ENCODE peak calls at places on chromosome 20, in four cellular contexts. One of them, this sample, is unnamed. For H3K36me3 and H3K9me3, the result is how much of the 10 kb centered on the place peaks cover.

GRCh38 chr20:34516874-34517542 is 786 bp downstream of the DYNLRB1 start:
- DNase-seq in transverse colon: peak
- DNase-seq in prostate gland: no peak
- DNase-seq in left lung: no peak
- DNase-seq in this sample: peak

GRCh38 chr20:44199877-44200276 is 10.7 kb downstream of the OSER1 start:
- DNase-seq in prostate gland: no peak
- DNase-seq in transverse colon: no peak
- DNase-seq in left lung: no peak
- DNase-seq in this sample: no peak

GRCh38 chr20:44582321-44583025 is at the start of gene PKIG:
- DNase-seq in transverse colon: no peak
- DNase-seq in prostate gland: no peak
- DNase-seq in left lung: no peak
- DNase-seq in this sample: peak

GRCh38 chr20:44734938-44735337 is 10.7 kb upstream of the KCNK15 start:
- DNase-seq in left lung: no peak
- DNase-seq in transverse colon: no peak
- DNase-seq in prostate gland: no peak
- DNase-seq in this sample: peak

GRCh38 chr20:26208296-26209091 is 511.8 kb upstream of the ZNF337 start:
- DNase-seq in left lung: peak
- DNase-seq in transverse colon: no peak
- DNase-seq in prostate gland: no peak
- DNase-seq in this sample: peak

GRCh38 chr20:19257865-19258264 is 45.4 kb downstream of the SLC24A3 start:
- DNase-seq in left lung: no peak
- DNase-seq in prostate gland: no peak
- DNase-seq in transverse colon: no peak
- DNase-seq in this sample: no peak

GRCh38 chr20:48456361-48457184 is 371.2 kb downstream of the PREX1 start:
- DNase-seq in transverse colon: no peak
- DNase-seq in left lung: no peak
- DNase-seq in prostate gland: no peak
- DNase-seq in this sample: no peak

GRCh38 chr20:20780127-20780822 is 67.8 kb upstream of the RALGAPA2 start:
- DNase-seq in left lung: peak
- DNase-seq in transverse colon: peak
- DNase-seq in prostate gland: peak
- DNase-seq in this sample: peak

GRCh38 chr20:46307139-46307998 is 929 bp downstream of the CDH22 start:
- DNase-seq in transverse colon: peak
- DNase-seq in left lung: peak
- DNase-seq in prostate gland: peak
- DNase-seq in this sample: peak

GRCh38 chr20:14178952-14179351 is 158.5 kb downstream of the FLRT3 start:
- DNase-seq in left lung: no peak
- DNase-seq in transverse colon: no peak
- DNase-seq in prostate gland: no peak
- DNase-seq in this sample: no peak

GRCh38 chr20:48747840-48748416 is 79.9 kb downstream of the PREX1 start:
- DNase-seq in transverse colon: no peak
- DNase-seq in prostate gland: no peak
- DNase-seq in left lung: no peak
- DNase-seq in this sample: no peak

GRCh38 chr20:52419205-52419604 is 227.6 kb upstream of the ZFP64 start:
- DNase-seq in transverse colon: no peak
- DNase-seq in left lung: no peak
- DNase-seq in prostate gland: no peak
- DNase-seq in this sample: no peak

GRCh38 chr20:46285740-46286139 is 22.6 kb downstream of the CDH22 start:
- DNase-seq in prostate gland: no peak
- DNase-seq in transverse colon: no peak
- DNase-seq in left lung: no peak
- DNase-seq in this sample: no peak

GRCh38 chr20:50313827-50314226 is 123.2 kb downstream of the CEBPB start:
- DNase-seq in transverse colon: no peak
- DNase-seq in left lung: no peak
- DNase-seq in prostate gland: peak
- DNase-seq in this sample: no peak

GRCh38 chr20:341682-342081 is 5.2 kb upstream of the NRSN2 start:
- DNase-seq in left lung: no peak
- DNase-seq in prostate gland: no peak
- DNase-seq in transverse colon: no peak
- DNase-seq in this sample: peak

GRCh38 chr20:47464380-47465101 is 37.1 kb upstream of the NCOA3 start:
- DNase-seq in transverse colon: peak
- DNase-seq in prostate gland: peak
- DNase-seq in left lung: peak
- DNase-seq in this sample: peak

GRCh38 chr20:11229772-11230171 is 556.0 kb upstream of the JAG1 start:
- DNase-seq in left lung: no peak
- DNase-seq in prostate gland: no peak
- DNase-seq in transverse colon: peak
- DNase-seq in this sample: peak

DNA sequence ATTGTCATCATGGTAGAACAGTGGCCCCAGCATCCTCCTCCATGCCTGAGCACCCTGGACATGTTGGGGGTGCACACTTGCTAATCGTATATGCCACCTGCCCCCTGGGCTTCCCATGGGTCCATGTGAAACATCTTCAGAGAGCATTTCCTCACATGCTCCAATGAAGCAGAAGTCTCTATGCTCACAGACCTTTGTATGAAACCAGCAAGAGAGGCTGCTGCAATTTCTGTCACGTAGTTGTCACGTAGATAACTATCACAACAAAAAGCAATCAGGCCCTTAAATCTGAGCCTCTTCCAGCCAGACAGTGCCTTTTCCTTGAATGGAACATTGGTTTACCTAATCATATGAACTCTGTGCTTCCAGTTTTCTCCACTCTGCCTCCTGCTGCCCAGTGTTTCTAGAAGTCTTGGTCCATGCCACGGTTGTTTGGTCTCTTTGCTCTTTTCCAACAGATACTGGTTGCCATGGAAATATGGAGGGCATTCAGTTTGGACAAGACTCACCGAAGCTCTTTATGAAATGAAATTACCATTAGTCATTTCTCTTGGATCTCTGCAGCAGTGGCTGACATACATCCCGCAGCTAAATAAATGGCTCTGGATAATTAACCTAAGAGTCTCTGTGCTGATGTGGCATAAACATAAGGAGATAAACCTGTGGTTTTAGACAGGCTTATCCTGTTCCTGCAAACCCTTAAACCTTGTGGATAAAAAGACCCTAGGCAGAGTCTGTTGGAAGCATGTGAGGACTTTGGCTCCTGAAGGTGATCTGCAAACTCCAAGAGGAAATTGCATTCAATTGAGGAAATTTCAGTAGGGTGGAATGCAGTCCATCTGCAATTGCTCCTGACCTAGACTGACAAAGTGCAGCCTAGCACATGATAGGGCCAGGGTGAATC is 172.7 kb upstream of the SYNDIG1 start:
- DNase-seq in transverse colon: no peak
- DNase-seq in left lung: no peak
- DNase-seq in prostate gland: no peak
- DNase-seq in this sample: no peak
- H3K4me3 ChIP-seq in transverse colon: no peak
- H3K4me3 ChIP-seq in left lung: no peak
- H3K4me3 ChIP-seq in prostate gland: no peak
- H3K4me3 ChIP-seq in this sample: no peak

DNA sequence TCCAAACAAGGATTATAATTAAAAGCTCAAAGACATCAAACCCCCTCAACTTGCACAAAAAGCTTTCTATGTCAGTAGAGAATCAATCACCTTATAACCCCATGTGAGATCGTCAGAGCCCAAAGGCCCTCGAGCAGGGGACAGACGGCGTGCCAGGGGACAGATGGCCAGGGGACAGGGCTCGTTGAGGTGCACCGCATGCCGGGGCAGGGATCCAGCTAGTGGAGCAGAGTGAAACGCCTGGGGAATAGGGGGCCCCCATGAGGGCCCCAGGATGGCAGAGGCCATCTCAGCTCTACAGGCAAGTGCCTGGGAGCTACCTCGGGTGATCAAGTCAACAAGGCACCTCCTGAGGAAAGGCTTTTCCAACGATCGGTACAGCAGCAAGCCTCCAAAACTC is 28.6 kb downstream of the DIDO1 start:
- DNase-seq in left lung: no peak
- DNase-seq in prostate gland: no peak
- DNase-seq in transverse colon: no peak
- DNase-seq in this sample: no peak
- H3K36me3 ChIP-seq in left lung: half or more
- H3K36me3 ChIP-seq in prostate gland: under half
- H3K36me3 ChIP-seq in transverse colon: under half
- H3K36me3 ChIP-seq in this sample: half or more

GRCh38 chr20:29410805-29411457 is 1846.5 kb upstream of the DEFB115 start:
- DNase-seq in transverse colon: no peak
- DNase-seq in left lung: no peak
- DNase-seq in prostate gland: no peak
- DNase-seq in this sample: no peak

GRCh38 chr20:29408034-29408695 is 1849.3 kb upstream of the DEFB115 start:
- DNase-seq in prostate gland: no peak
- DNase-seq in left lung: no peak
- DNase-seq in transverse colon: no peak
- DNase-seq in this sample: no peak

DNA sequence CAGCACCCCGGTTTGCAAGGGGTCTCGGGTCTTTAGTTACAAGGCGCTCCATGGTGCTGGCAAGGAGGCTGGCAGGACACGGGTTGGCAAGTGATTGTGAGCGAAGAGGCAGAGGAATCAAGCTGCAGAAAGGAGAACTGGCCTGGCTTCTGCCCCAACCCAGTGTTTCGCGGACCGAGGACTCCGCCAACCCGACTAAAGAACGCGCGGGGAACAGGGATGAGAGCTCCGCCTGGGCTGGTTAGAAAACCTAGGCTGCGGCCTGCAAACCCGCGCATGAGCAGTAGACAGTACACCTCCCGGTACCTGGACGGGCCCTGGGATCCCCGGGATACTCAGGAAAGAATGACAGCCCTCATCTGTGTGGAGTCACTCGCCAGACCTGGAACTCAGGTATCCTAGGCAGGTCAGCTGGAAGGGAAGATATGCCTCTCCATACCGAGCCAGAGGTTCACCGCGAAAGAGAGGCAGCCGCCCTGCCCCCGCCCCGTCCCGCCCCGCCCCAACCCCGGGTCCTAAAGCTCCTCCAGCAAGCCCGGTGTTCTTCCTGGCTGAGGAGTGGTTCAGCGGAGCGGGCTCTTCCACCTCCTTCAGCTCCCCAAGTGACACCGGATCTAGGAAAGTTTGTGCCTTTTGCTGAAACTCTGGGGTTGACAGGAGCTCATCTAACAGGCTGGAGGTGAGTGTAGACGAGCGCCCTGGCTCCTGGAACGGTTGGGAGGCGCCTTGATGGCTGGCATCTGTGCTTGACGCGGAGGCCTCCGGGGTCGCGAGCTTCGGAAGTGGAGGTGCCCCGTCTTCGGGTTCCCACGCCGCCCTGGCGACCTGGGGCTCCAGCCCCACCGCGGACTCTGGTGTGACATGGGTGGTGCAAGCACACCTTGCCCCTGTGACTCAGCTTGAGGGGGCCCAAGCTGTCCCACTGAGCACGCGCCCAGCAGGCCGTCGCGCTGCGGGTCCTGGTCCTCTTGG is 1847.3 kb upstream of the DEFB115 start:
- DNase-seq in left lung: no peak
- DNase-seq in transverse colon: no peak
- DNase-seq in prostate gland: no peak
- DNase-seq in this sample: no peak
- H3K9me3 ChIP-seq in left lung: under half
- H3K9me3 ChIP-seq in transverse colon: under half
- H3K9me3 ChIP-seq in prostate gland: under half
- H3K9me3 ChIP-seq in this sample: under half

DNA sequence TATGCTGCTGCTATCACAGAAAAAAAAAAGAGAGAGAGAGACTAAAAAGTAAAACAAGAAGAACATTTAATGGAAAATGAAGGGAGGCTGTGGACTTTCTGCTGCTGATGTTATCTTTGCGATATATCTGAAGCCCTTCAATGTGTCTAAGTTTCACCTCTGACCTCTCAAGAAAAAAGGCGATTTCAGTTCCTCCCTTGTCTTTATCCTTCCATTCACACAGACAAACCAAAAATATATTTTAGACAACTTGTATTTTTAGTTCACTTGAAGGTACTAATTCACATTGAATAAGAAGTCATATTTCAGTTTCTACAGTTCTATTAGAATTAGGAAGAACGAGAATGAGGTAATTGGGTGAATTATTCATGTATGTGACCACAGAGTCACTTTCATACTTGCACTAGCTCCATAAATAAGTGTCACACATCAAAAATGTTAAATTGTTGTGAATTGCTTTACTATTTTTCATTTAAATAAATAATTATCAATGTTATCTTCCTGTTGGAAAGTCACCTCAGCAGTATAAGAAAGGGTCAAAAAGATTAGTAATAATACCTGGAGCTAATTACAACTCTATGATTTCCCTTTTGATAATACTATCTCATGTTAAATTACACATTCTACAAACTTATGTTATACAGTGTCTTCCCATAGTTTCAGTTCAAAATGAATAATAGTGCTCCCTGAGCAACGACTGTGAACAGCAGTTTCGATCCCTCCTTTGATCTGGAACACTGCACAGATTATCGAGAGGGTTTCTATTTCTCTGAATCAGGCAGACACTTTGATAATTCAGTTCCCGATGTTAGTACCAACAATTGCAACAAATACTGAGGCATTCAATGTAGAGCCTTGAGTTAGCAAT is 85.2 kb upstream of the PLCB4 start:
- DNase-seq in left lung: no peak
- DNase-seq in prostate gland: no peak
- DNase-seq in transverse colon: no peak
- DNase-seq in this sample: no peak
- H3K4me3 ChIP-seq in left lung: no peak
- H3K4me3 ChIP-seq in prostate gland: no peak
- H3K4me3 ChIP-seq in transverse colon: no peak
- H3K4me3 ChIP-seq in this sample: no peak